ENCODE peak calls at places on chromosomes 11 and 22, in seven cellular contexts. One of them, this sample, is unnamed.
A peak's percentile ranks its signal among the peaks of the same experiment; 100 is the strongest.

GRCh38 chr11:10307022-10307410 is 2.1 kb downstream of the ADM start:
- DNase-seq in CD4-positive, alpha-beta T cell: no peak
- DNase-seq in WTC11: no peak
- DNase-seq in HFFc6: no peak
- DNase-seq in A549: peak; percentile 85
- DNase-seq in stomach: no peak
- DNase-seq in GM12878: no peak
- DNase-seq in this sample: no peak

GRCh38 chr22:46613606-46613997 is 6.6 kb upstream of the GRAMD4 start:
- DNase-seq in WTC11: no peak
- DNase-seq in CD4-positive, alpha-beta T cell: no peak
- DNase-seq in HFFc6: no peak
- DNase-seq in stomach: no peak
- DNase-seq in A549: no peak
- DNase-seq in GM12878: peak; percentile 28
- DNase-seq in this sample: peak; percentile 69

GRCh38 chr11:78415338-78415737 is 2.3 kb downstream of the GAB2 start:
- DNase-seq in GM12878: no peak
- DNase-seq in stomach: no peak
- DNase-seq in A549: no peak
- DNase-seq in HFFc6: no peak
- DNase-seq in WTC11: no peak
- DNase-seq in CD4-positive, alpha-beta T cell: no peak
- DNase-seq in this sample: no peak

GRCh38 chr11:133913761-133914160 is 43.0 kb downstream of the IGSF9B start:
- DNase-seq in stomach: no peak
- DNase-seq in GM12878: no peak
- DNase-seq in WTC11: no peak
- DNase-seq in HFFc6: no peak
- DNase-seq in CD4-positive, alpha-beta T cell: no peak
- DNase-seq in A549: no peak
- DNase-seq in this sample: no peak

GRCh38 chr22:29154364-29155048 is 51.2 kb upstream of the EMID1 start:
- DNase-seq in GM12878: no peak
- DNase-seq in HFFc6: peak; percentile 48
- DNase-seq in stomach: peak; percentile 79
- DNase-seq in CD4-positive, alpha-beta T cell: peak; percentile 48
- DNase-seq in A549: peak; percentile 56
- DNase-seq in WTC11: peak; percentile 89
- DNase-seq in this sample: peak; percentile 88

GRCh38 chr11:62242021-62242420 is at the start of gene SCGB1D2:
- DNase-seq in CD4-positive, alpha-beta T cell: no peak
- DNase-seq in A549: peak; percentile 50
- DNase-seq in WTC11: peak; percentile 15
- DNase-seq in stomach: no peak
- DNase-seq in HFFc6: no peak
- DNase-seq in GM12878: no peak
- DNase-seq in this sample: no peak

GRCh38 chr22:36193171-36193570 is 8.4 kb downstream of the APOL4 start:
- DNase-seq in HFFc6: no peak
- DNase-seq in A549: no peak
- DNase-seq in CD4-positive, alpha-beta T cell: no peak
- DNase-seq in GM12878: no peak
- DNase-seq in WTC11: no peak
- DNase-seq in stomach: no peak
- DNase-seq in this sample: no peak

GRCh38 chr11:2534131-2534956 is 89.5 kb downstream of the KCNQ1 start:
- DNase-seq in GM12878: no peak
- DNase-seq in WTC11: no peak
- DNase-seq in CD4-positive, alpha-beta T cell: no peak
- DNase-seq in HFFc6: no peak
- DNase-seq in stomach: no peak
- DNase-seq in A549: no peak
- DNase-seq in this sample: no peak

GRCh38 chr22:19703869-19704268 is 10.4 kb upstream of the SEPTIN5 start:
- DNase-seq in WTC11: peak; percentile 10
- DNase-seq in stomach: no peak
- DNase-seq in A549: no peak
- DNase-seq in HFFc6: no peak
- DNase-seq in CD4-positive, alpha-beta T cell: no peak
- DNase-seq in GM12878: no peak
- DNase-seq in this sample: no peak

GRCh38 chr22:18109410-18110193 is 1.0 kb upstream of the TUBA8 start:
- DNase-seq in A549: no peak
- DNase-seq in stomach: no peak
- DNase-seq in CD4-positive, alpha-beta T cell: no peak
- DNase-seq in WTC11: no peak
- DNase-seq in HFFc6: no peak
- DNase-seq in GM12878: no peak
- DNase-seq in this sample: no peak

GRCh38 chr22:27750866-27751265 is 50.7 kb downstream of the MN1 start:
- DNase-seq in A549: no peak
- DNase-seq in WTC11: no peak
- DNase-seq in CD4-positive, alpha-beta T cell: no peak
- DNase-seq in stomach: no peak
- DNase-seq in GM12878: no peak
- DNase-seq in HFFc6: no peak
- DNase-seq in this sample: no peak

GRCh38 chr11:33691051-33691864 is 9.4 kb downstream of the C11orf91 start:
- DNase-seq in GM12878: no peak
- DNase-seq in HFFc6: no peak
- DNase-seq in A549: peak; percentile 71
- DNase-seq in WTC11: no peak
- DNase-seq in CD4-positive, alpha-beta T cell: no peak
- DNase-seq in stomach: no peak
- DNase-seq in this sample: no peak

GRCh38 chr11:87176044-87176443 is 138.3 kb downstream of the TMEM135 start:
- DNase-seq in CD4-positive, alpha-beta T cell: no peak
- DNase-seq in GM12878: no peak
- DNase-seq in stomach: no peak
- DNase-seq in HFFc6: no peak
- DNase-seq in A549: peak; percentile 13
- DNase-seq in WTC11: no peak
- DNase-seq in this sample: no peak

GRCh38 chr11:34065505-34066203 is 14.1 kb downstream of the CAPRIN1 start:
- DNase-seq in HFFc6: peak; percentile 13
- DNase-seq in stomach: no peak
- DNase-seq in WTC11: peak; percentile 21
- DNase-seq in A549: no peak
- DNase-seq in CD4-positive, alpha-beta T cell: no peak
- DNase-seq in GM12878: no peak
- DNase-seq in this sample: no peak

GRCh38 chr22:46568102-46568809 is 30.8 kb upstream of the CELSR1 start:
- DNase-seq in GM12878: no peak
- DNase-seq in A549: no peak
- DNase-seq in HFFc6: no peak
- DNase-seq in stomach: no peak
- DNase-seq in WTC11: peak; percentile 12
- DNase-seq in CD4-positive, alpha-beta T cell: no peak
- DNase-seq in this sample: no peak

GRCh38 chr11:130145975-130146776 is 13.4 kb upstream of the ST14 start:
- DNase-seq in WTC11: peak; percentile 90
- DNase-seq in A549: peak; percentile 54
- DNase-seq in stomach: peak; percentile 82
- DNase-seq in CD4-positive, alpha-beta T cell: no peak
- DNase-seq in HFFc6: peak; percentile 27
- DNase-seq in GM12878: no peak
- DNase-seq in this sample: no peak

GRCh38 chr11:100925935-100926334 is 203.7 kb downstream of the PGR start:
- DNase-seq in HFFc6: peak; percentile 72
- DNase-seq in stomach: no peak
- DNase-seq in A549: peak; percentile 41
- DNase-seq in GM12878: peak; percentile 61
- DNase-seq in CD4-positive, alpha-beta T cell: no peak
- DNase-seq in WTC11: no peak
- DNase-seq in this sample: no peak

GRCh38 chr11:35803115-35803514 is 140.5 kb downstream of the TRIM44 start:
- DNase-seq in A549: no peak
- DNase-seq in stomach: no peak
- DNase-seq in WTC11: no peak
- DNase-seq in HFFc6: no peak
- DNase-seq in CD4-positive, alpha-beta T cell: no peak
- DNase-seq in GM12878: no peak
- DNase-seq in this sample: no peak

GRCh38 chr11:27427183-27427980 is 45.2 kb downstream of the LGR4 start:
- DNase-seq in A549: no peak
- DNase-seq in GM12878: no peak
- DNase-seq in HFFc6: peak; percentile 55
- DNase-seq in CD4-positive, alpha-beta T cell: no peak
- DNase-seq in stomach: peak; percentile 43
- DNase-seq in WTC11: no peak
- DNase-seq in this sample: no peak

GRCh38 chr11:102346748-102347525 is at the start of gene BIRC2:
- DNase-seq in GM12878: peak; percentile 67
- DNase-seq in WTC11: peak; percentile 96
- DNase-seq in CD4-positive, alpha-beta T cell: peak; percentile 93
- DNase-seq in stomach: peak; percentile 97
- DNase-seq in HFFc6: peak; percentile 87
- DNase-seq in A549: peak; percentile 89
- DNase-seq in this sample: peak; percentile 90

GRCh38 chr11:37786214-37786755 is 1188.2 kb upstream of the RAG2 start:
- DNase-seq in A549: no peak
- DNase-seq in CD4-positive, alpha-beta T cell: no peak
- DNase-seq in stomach: no peak
- DNase-seq in GM12878: no peak
- DNase-seq in HFFc6: peak; percentile 61
- DNase-seq in WTC11: no peak
- DNase-seq in this sample: no peak

GRCh38 chr22:47606426-47606825 is 844.0 kb downstream of the TBC1D22A start:
- DNase-seq in CD4-positive, alpha-beta T cell: no peak
- DNase-seq in A549: no peak
- DNase-seq in stomach: no peak
- DNase-seq in WTC11: no peak
- DNase-seq in HFFc6: no peak
- DNase-seq in GM12878: no peak
- DNase-seq in this sample: no peak

GRCh38 chr11:794766-795637 is 3.1 kb downstream of the SLC25A22 start:
- DNase-seq in stomach: peak; percentile 64
- DNase-seq in A549: no peak
- DNase-seq in HFFc6: no peak
- DNase-seq in CD4-positive, alpha-beta T cell: no peak
- DNase-seq in WTC11: no peak
- DNase-seq in GM12878: no peak
- DNase-seq in this sample: no peak

GRCh38 chr11:108664730-108665525 is at the start of gene DDX10:
- DNase-seq in CD4-positive, alpha-beta T cell: peak; percentile 98
- DNase-seq in A549: peak; percentile 97
- DNase-seq in WTC11: peak; percentile 98
- DNase-seq in stomach: peak; percentile 99
- DNase-seq in GM12878: peak; percentile 92
- DNase-seq in HFFc6: peak; percentile 98
- DNase-seq in this sample: peak; percentile 97
- TF ChIP-seq CTCF in CD4-positive, alpha-beta T cell: no peak
- TF ChIP-seq CTCF in A549: no peak
- TF ChIP-seq CTCF in WTC11: no peak
- TF ChIP-seq CTCF in stomach: no peak
- TF ChIP-seq CTCF in GM12878: no peak
- TF ChIP-seq CTCF in HFFc6: peak; percentile 45
- TF ChIP-seq CTCF in this sample: no peak

GRCh38 chr22:23205330-23205729 is 25.0 kb downstream of the BCR start:
- DNase-seq in CD4-positive, alpha-beta T cell: no peak
- DNase-seq in stomach: no peak
- DNase-seq in HFFc6: no peak
- DNase-seq in A549: no peak
- DNase-seq in WTC11: no peak
- DNase-seq in GM12878: no peak
- DNase-seq in this sample: no peak
- TF ChIP-seq CTCF in CD4-positive, alpha-beta T cell: no peak
- TF ChIP-seq CTCF in stomach: no peak
- TF ChIP-seq CTCF in HFFc6: no peak
- TF ChIP-seq CTCF in A549: no peak
- TF ChIP-seq CTCF in WTC11: no peak
- TF ChIP-seq CTCF in GM12878: no peak
- TF ChIP-seq CTCF in this sample: no peak

GRCh38 chr22:38513063-38513462 is 7.0 kb upstream of the DDX17 start:
- DNase-seq in HFFc6: no peak
- DNase-seq in stomach: no peak
- DNase-seq in CD4-positive, alpha-beta T cell: peak; percentile 46
- DNase-seq in WTC11: peak; percentile 63
- DNase-seq in GM12878: no peak
- DNase-seq in A549: no peak
- DNase-seq in this sample: peak; percentile 58
- TF ChIP-seq CTCF in HFFc6: no peak
- TF ChIP-seq CTCF in stomach: no peak
- TF ChIP-seq CTCF in CD4-positive, alpha-beta T cell: peak; percentile 38
- TF ChIP-seq CTCF in WTC11: no peak
- TF ChIP-seq CTCF in GM12878: peak; percentile 62
- TF ChIP-seq CTCF in A549: no peak
- TF ChIP-seq CTCF in this sample: peak; percentile 70

GRCh38 chr11:85664561-85665481 is at the start of gene CREBZF:
- DNase-seq in GM12878: peak; percentile 84
- DNase-seq in WTC11: peak; percentile 94
- DNase-seq in stomach: peak; percentile 94
- DNase-seq in A549: peak; percentile 97
- DNase-seq in HFFc6: peak; percentile 94
- DNase-seq in CD4-positive, alpha-beta T cell: peak; percentile 87
- DNase-seq in this sample: peak; percentile 94

GRCh38 chr11:85661972-85662664 is 2.8 kb downstream of the CREBZF start:
- DNase-seq in CD4-positive, alpha-beta T cell: no peak
- DNase-seq in HFFc6: no peak
- DNase-seq in stomach: no peak
- DNase-seq in GM12878: no peak
- DNase-seq in WTC11: no peak
- DNase-seq in A549: no peak
- DNase-seq in this sample: no peak

GRCh38 chr11:85665756-85666155 is 827 bp upstream of the CREBZF start:
- DNase-seq in GM12878: no peak
- DNase-seq in WTC11: no peak
- DNase-seq in CD4-positive, alpha-beta T cell: no peak
- DNase-seq in stomach: no peak
- DNase-seq in HFFc6: no peak
- DNase-seq in A549: no peak
- DNase-seq in this sample: no peak

GRCh38 chr11:85663080-85663729 is 1.7 kb downstream of the CREBZF start:
- DNase-seq in WTC11: no peak
- DNase-seq in A549: no peak
- DNase-seq in GM12878: no peak
- DNase-seq in stomach: no peak
- DNase-seq in HFFc6: no peak
- DNase-seq in CD4-positive, alpha-beta T cell: no peak
- DNase-seq in this sample: no peak

DNA sequence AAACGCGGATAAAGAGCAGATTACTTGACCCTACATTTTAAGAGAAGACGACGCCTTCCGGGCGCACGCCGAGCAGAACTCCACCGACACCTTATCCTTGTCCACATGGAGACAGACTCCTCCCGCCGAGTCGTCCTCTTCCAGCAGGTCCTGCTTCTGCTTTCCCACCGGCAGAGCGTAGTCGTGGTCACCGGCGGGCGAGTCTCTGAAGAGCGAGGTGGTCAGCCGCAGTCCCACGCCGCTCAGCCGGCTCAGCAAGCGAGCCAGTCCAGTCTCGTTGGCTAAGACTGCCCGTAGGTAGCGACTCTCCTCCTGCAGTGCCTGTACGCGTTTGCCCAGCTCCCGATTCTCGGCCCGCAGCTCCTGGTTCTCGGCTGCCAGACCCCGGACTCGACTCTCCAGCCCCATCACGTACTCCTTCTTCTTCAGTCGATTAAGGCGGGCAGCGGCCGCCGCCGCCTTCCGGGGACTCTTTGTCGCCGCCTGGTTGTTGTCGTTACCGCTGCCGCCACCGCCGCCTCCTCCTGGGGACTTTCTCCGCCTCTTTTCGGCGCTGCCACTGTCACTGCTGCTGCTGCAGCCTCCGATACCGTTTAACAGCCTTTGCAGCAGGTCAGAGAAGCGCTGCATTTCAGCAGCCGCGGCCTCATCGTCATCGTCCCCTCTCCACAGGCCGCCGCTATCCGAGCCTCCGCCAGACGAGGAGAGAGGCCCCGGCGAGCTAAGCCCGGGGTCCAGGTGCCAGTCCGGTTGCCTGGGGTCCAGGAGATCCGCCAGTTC is 958 bp downstream of the CREBZF start:
- DNase-seq in A549: peak; percentile 76
- DNase-seq in WTC11: peak; percentile 78
- DNase-seq in HFFc6: peak; percentile 41
- DNase-seq in CD4-positive, alpha-beta T cell: peak; percentile 88
- DNase-seq in GM12878: no peak
- DNase-seq in stomach: peak; percentile 88
- DNase-seq in this sample: peak; percentile 87
- TF ChIP-seq CTCF in A549: peak; percentile 40
- TF ChIP-seq CTCF in WTC11: no peak
- TF ChIP-seq CTCF in HFFc6: peak; percentile 73
- TF ChIP-seq CTCF in CD4-positive, alpha-beta T cell: peak; percentile 71
- TF ChIP-seq CTCF in GM12878: peak; percentile 71
- TF ChIP-seq CTCF in stomach: peak; percentile 56
- TF ChIP-seq CTCF in this sample: peak; percentile 56

This sample was measured in GM13976.